ENCODE peak calls at places on chromosomes 16 and 17, in nine cellular contexts. C is heart left ventricle; Q is H7; W is colonic mucosa; P is T-cell; U is cardiac muscle cell; I is stimulated activated naive CD4-positive, alpha-beta T cell; V is HuH-7.5; D is stimulated activated CD8-positive, alpha-beta memory T cell treated with anti-CD3 and anti-CD28 coated beads, Interleukin-4, amount 100 ng/mL, for 24 hours. S is an unnamed sample.

GRCh38 chr16:66116163-66116792 is 250.2 kb upstream of the CDH5 start:
- DNase-seq in U (no peak), C (no peak), P (no peak), Q (no peak), W (no peak), V (no peak), I (no peak), D (no peak), S (no peak)

GRCh38 chr17:10737168-10737622 is 7.4 kb upstream of the TMEM220 start:
- DNase-seq in V (peak), P (no peak), Q (peak), W (peak), I (peak), U (peak), D (no peak), C (no peak), S (no peak)

GRCh38 chr16:79612207-79612606 is 11.7 kb upstream of the MAF start:
- DNase-seq in W (no peak), I (no peak), V (no peak), D (no peak), P (no peak), C (no peak), U (no peak), Q (no peak), S (no peak)

GRCh38 chr16:85798901-85799496 is 345 bp downstream of the EMC8 start:
- DNase-seq in U (no peak), Q (peak), D (peak), V (peak), I (peak), C (peak), W (peak), P (no peak), S (peak)

GRCh38 chr16:75532142-75532765 is 3.7 kb downstream of the CHST5 start:
- DNase-seq in W (no peak), C (no peak), U (no peak), I (no peak), D (no peak), V (no peak), P (no peak), Q (no peak), S (no peak)

GRCh38 chr17:35799942-35800341 is 4.5 kb upstream of the MMP28 start:
- DNase-seq in V (no peak), W (peak), U (no peak), D (no peak), P (no peak), C (peak), I (no peak), Q (no peak), S (no peak)

GRCh38 chr17:65487161-65487560 is 74.3 kb downstream of the AXIN2 start:
- DNase-seq in Q (no peak), U (no peak), D (no peak), P (no peak), W (no peak), C (no peak), I (no peak), V (no peak), S (no peak)

GRCh38 chr16:68246671-68247070 is 1.5 kb downstream of the PLA2G15 start:
- DNase-seq in I (no peak), V (no peak), W (no peak), Q (no peak), C (no peak), U (no peak), D (no peak), P (no peak), S (no peak)

GRCh38 chr17:13865650-13866049 is 203.7 kb upstream of the COX10 start:
- DNase-seq in I (no peak), U (peak), D (no peak), C (no peak), V (no peak), Q (no peak), W (no peak), P (no peak), S (no peak)

GRCh38 chr17:2222901-2223616 is 80.5 kb downstream of the SMG6 start:
- DNase-seq in W (peak), D (peak), U (peak), P (peak), Q (no peak), C (no peak), I (no peak), V (no peak), S (no peak)

GRCh38 chr16:1183235-1183907 is 30.5 kb downstream of the CACNA1H start:
- DNase-seq in I (no peak), D (no peak), U (no peak), C (no peak), P (no peak), W (peak), Q (peak), V (no peak), S (no peak)

GRCh38 chr16:8572919-8573724 is 17.2 kb downstream of the TMEM114 start:
- DNase-seq in W (no peak), D (no peak), C (no peak), Q (peak), V (no peak), P (no peak), I (no peak), U (peak), S (no peak)

GRCh38 chr17:30249460-30249859 is 14.0 kb upstream of the SLC6A4 start:
- DNase-seq in P (no peak), W (no peak), C (no peak), Q (no peak), I (no peak), D (no peak), U (no peak), V (no peak), S (no peak)

GRCh38 chr16:85004587-85005205 is 6.6 kb downstream of the ZDHHC7 start:
- DNase-seq in Q (peak), I (no peak), P (no peak), W (no peak), D (no peak), C (no peak), U (no peak), V (no peak), S (no peak)

GRCh38 chr16:67393111-67393789 is at the start of gene TPPP3:
- DNase-seq in V (peak), Q (peak), P (no peak), I (peak), C (peak), U (peak), D (peak), W (peak), S (no peak)

GRCh38 chr17:78609198-78609597 is 32.0 kb upstream of the DNAH17 start:
- DNase-seq in D (no peak), Q (no peak), C (peak), W (no peak), V (no peak), P (no peak), I (no peak), U (no peak), S (no peak)

GRCh38 chr17:12256380-12256995 is 235.8 kb downstream of the MAP2K4 start:
- DNase-seq in D (no peak), Q (peak), U (peak), W (peak), C (no peak), V (peak), P (no peak), I (no peak), S (no peak)

GRCh38 chr16:89363621-89364393 is 126.6 kb downstream of the ANKRD11 start:
- DNase-seq in U (no peak), P (peak), W (no peak), Q (no peak), C (no peak), D (no peak), V (no peak), I (no peak), S (no peak)

GRCh38 chr17:79451167-79451566 is 159.7 kb downstream of the RBFOX3 start:
- DNase-seq in V (no peak), C (no peak), W (no peak), I (no peak), U (no peak), D (no peak), Q (no peak), P (no peak), S (no peak)

GRCh38 chr16:168424-168823 is 2.6 kb downstream of the HBM start:
- DNase-seq in U (no peak), W (no peak), C (peak), Q (peak), P (no peak), V (no peak), D (no peak), I (no peak), S (no peak)

GRCh38 chr16:64952177-64952576 is 169.7 kb downstream of the CDH11 start:
- DNase-seq in W (no peak), V (no peak), C (no peak), D (no peak), Q (no peak), I (no peak), U (no peak), P (no peak), S (no peak)

GRCh38 chr16:578870-579405 is 9.2 kb downstream of the PIGQ start:
- DNase-seq in U (peak), V (peak), C (peak), P (peak), Q (peak), I (peak), D (peak), W (peak), S (peak)

GRCh38 chr17:3983945-3984484 is 19.8 kb upstream of the ATP2A3 start:
- DNase-seq in Q (peak), I (no peak), W (no peak), P (no peak), V (no peak), U (no peak), D (no peak), C (peak), S (no peak)

GRCh38 chr17:61325382-61326073 is 74.1 kb upstream of the TBX2 start:
- DNase-seq in U (peak), I (no peak), W (no peak), D (no peak), V (no peak), C (no peak), P (no peak), Q (no peak), S (no peak)